ENCODE peak calls at places on chromosomes 1 and 21, in six cellular contexts. One of them, this sample, is unnamed.

GRCh38 chr1:116260621-116261020 is 112.4 kb upstream of the ATP1A1 start:
- DNase-seq in stimulated activated CD4-positive, alpha-beta T cell treated with anti-CD3 and anti-CD28 coated beads, Interleukin-1b, Interleukin-23, amount 100 ng/mL, for 1 hour: no peak
- DNase-seq in activated CD8-positive, alpha-beta memory T cell treated with anti-CD3 and anti-CD28 coated beads for 1 hour: no peak
- DNase-seq in activated T-helper 1 cell treated with anti-CD3 and anti-CD28 coated beads, Interleukin-12 subunit alpha, Interleukin-12 subunit beta, Interleukin-2, Interleukin-4 antibody, amounts not matched to agents 30 ng/mL and 10 ng/mL and 1 ng/mL, durations not matched to agents 14 hours and 24 hours and 36 hours: no peak
- DNase-seq in hepatocyte: no peak
- DNase-seq in iPS DF 19.7: no peak
- DNase-seq in this sample: no peak

GRCh38 chr1:12063141-12064072 is at the start of gene TNFRSF8:
- DNase-seq in activated CD8-positive, alpha-beta memory T cell treated with anti-CD3 and anti-CD28 coated beads for 1 hour: peak; percentile 8
- DNase-seq in stimulated activated CD4-positive, alpha-beta T cell treated with anti-CD3 and anti-CD28 coated beads, Interleukin-1b, Interleukin-23, amount 100 ng/mL, for 1 hour: peak; percentile 21
- DNase-seq in iPS DF 19.7: no peak
- DNase-seq in activated T-helper 1 cell treated with anti-CD3 and anti-CD28 coated beads, Interleukin-12 subunit alpha, Interleukin-12 subunit beta, Interleukin-2, Interleukin-4 antibody, amounts not matched to agents 30 ng/mL and 10 ng/mL and 1 ng/mL, durations not matched to agents 14 hours and 24 hours and 36 hours: no peak
- DNase-seq in hepatocyte: no peak
- DNase-seq in this sample: peak; percentile 62

GRCh38 chr1:56557746-56558145 is 21.6 kb downstream of the PLPP3 start:
- DNase-seq in activated CD8-positive, alpha-beta memory T cell treated with anti-CD3 and anti-CD28 coated beads for 1 hour: no peak
- DNase-seq in activated T-helper 1 cell treated with anti-CD3 and anti-CD28 coated beads, Interleukin-12 subunit alpha, Interleukin-12 subunit beta, Interleukin-2, Interleukin-4 antibody, amounts not matched to agents 30 ng/mL and 10 ng/mL and 1 ng/mL, durations not matched to agents 14 hours and 24 hours and 36 hours: no peak
- DNase-seq in hepatocyte: no peak
- DNase-seq in stimulated activated CD4-positive, alpha-beta T cell treated with anti-CD3 and anti-CD28 coated beads, Interleukin-1b, Interleukin-23, amount 100 ng/mL, for 1 hour: no peak
- DNase-seq in iPS DF 19.7: no peak
- DNase-seq in this sample: no peak

GRCh38 chr1:227910506-227910905 is 37.2 kb downstream of the WNT9A start:
- DNase-seq in iPS DF 19.7: no peak
- DNase-seq in activated CD8-positive, alpha-beta memory T cell treated with anti-CD3 and anti-CD28 coated beads for 1 hour: no peak
- DNase-seq in stimulated activated CD4-positive, alpha-beta T cell treated with anti-CD3 and anti-CD28 coated beads, Interleukin-1b, Interleukin-23, amount 100 ng/mL, for 1 hour: no peak
- DNase-seq in hepatocyte: no peak
- DNase-seq in activated T-helper 1 cell treated with anti-CD3 and anti-CD28 coated beads, Interleukin-12 subunit alpha, Interleukin-12 subunit beta, Interleukin-2, Interleukin-4 antibody, amounts not matched to agents 30 ng/mL and 10 ng/mL and 1 ng/mL, durations not matched to agents 14 hours and 24 hours and 36 hours: no peak
- DNase-seq in this sample: no peak

GRCh38 chr1:11067716-11068495 is 8.1 kb upstream of the SRM start:
- DNase-seq in activated T-helper 1 cell treated with anti-CD3 and anti-CD28 coated beads, Interleukin-12 subunit alpha, Interleukin-12 subunit beta, Interleukin-2, Interleukin-4 antibody, amounts not matched to agents 30 ng/mL and 10 ng/mL and 1 ng/mL, durations not matched to agents 14 hours and 24 hours and 36 hours: no peak
- DNase-seq in hepatocyte: no peak
- DNase-seq in stimulated activated CD4-positive, alpha-beta T cell treated with anti-CD3 and anti-CD28 coated beads, Interleukin-1b, Interleukin-23, amount 100 ng/mL, for 1 hour: no peak
- DNase-seq in activated CD8-positive, alpha-beta memory T cell treated with anti-CD3 and anti-CD28 coated beads for 1 hour: no peak
- DNase-seq in iPS DF 19.7: no peak
- DNase-seq in this sample: no peak

GRCh38 chr21:34333150-34333739 is 30.6 kb upstream of the KCNE2 start:
- DNase-seq in iPS DF 19.7: no peak
- DNase-seq in hepatocyte: no peak
- DNase-seq in stimulated activated CD4-positive, alpha-beta T cell treated with anti-CD3 and anti-CD28 coated beads, Interleukin-1b, Interleukin-23, amount 100 ng/mL, for 1 hour: no peak
- DNase-seq in activated T-helper 1 cell treated with anti-CD3 and anti-CD28 coated beads, Interleukin-12 subunit alpha, Interleukin-12 subunit beta, Interleukin-2, Interleukin-4 antibody, amounts not matched to agents 30 ng/mL and 10 ng/mL and 1 ng/mL, durations not matched to agents 14 hours and 24 hours and 36 hours: no peak
- DNase-seq in activated CD8-positive, alpha-beta memory T cell treated with anti-CD3 and anti-CD28 coated beads for 1 hour: no peak
- DNase-seq in this sample: no peak

GRCh38 chr1:62321438-62321837 is 2.2 kb upstream of the KANK4 start:
- DNase-seq in hepatocyte: peak; percentile 75
- DNase-seq in iPS DF 19.7: no peak
- DNase-seq in stimulated activated CD4-positive, alpha-beta T cell treated with anti-CD3 and anti-CD28 coated beads, Interleukin-1b, Interleukin-23, amount 100 ng/mL, for 1 hour: no peak
- DNase-seq in activated T-helper 1 cell treated with anti-CD3 and anti-CD28 coated beads, Interleukin-12 subunit alpha, Interleukin-12 subunit beta, Interleukin-2, Interleukin-4 antibody, amounts not matched to agents 30 ng/mL and 10 ng/mL and 1 ng/mL, durations not matched to agents 14 hours and 24 hours and 36 hours: no peak
- DNase-seq in activated CD8-positive, alpha-beta memory T cell treated with anti-CD3 and anti-CD28 coated beads for 1 hour: no peak
- DNase-seq in this sample: no peak

GRCh38 chr1:54350360-54350759 is 55.8 kb downstream of the SSBP3 start:
- DNase-seq in activated CD8-positive, alpha-beta memory T cell treated with anti-CD3 and anti-CD28 coated beads for 1 hour: no peak
- DNase-seq in hepatocyte: no peak
- DNase-seq in stimulated activated CD4-positive, alpha-beta T cell treated with anti-CD3 and anti-CD28 coated beads, Interleukin-1b, Interleukin-23, amount 100 ng/mL, for 1 hour: no peak
- DNase-seq in iPS DF 19.7: no peak
- DNase-seq in activated T-helper 1 cell treated with anti-CD3 and anti-CD28 coated beads, Interleukin-12 subunit alpha, Interleukin-12 subunit beta, Interleukin-2, Interleukin-4 antibody, amounts not matched to agents 30 ng/mL and 10 ng/mL and 1 ng/mL, durations not matched to agents 14 hours and 24 hours and 36 hours: no peak
- DNase-seq in this sample: no peak

GRCh38 chr1:219660666-219661463 is 48.0 kb upstream of the ZC3H11B start:
- DNase-seq in activated T-helper 1 cell treated with anti-CD3 and anti-CD28 coated beads, Interleukin-12 subunit alpha, Interleukin-12 subunit beta, Interleukin-2, Interleukin-4 antibody, amounts not matched to agents 30 ng/mL and 10 ng/mL and 1 ng/mL, durations not matched to agents 14 hours and 24 hours and 36 hours: peak; percentile 20
- DNase-seq in iPS DF 19.7: peak; percentile 69
- DNase-seq in hepatocyte: peak; percentile 92
- DNase-seq in stimulated activated CD4-positive, alpha-beta T cell treated with anti-CD3 and anti-CD28 coated beads, Interleukin-1b, Interleukin-23, amount 100 ng/mL, for 1 hour: no peak
- DNase-seq in activated CD8-positive, alpha-beta memory T cell treated with anti-CD3 and anti-CD28 coated beads for 1 hour: no peak
- DNase-seq in this sample: peak; percentile 45

GRCh38 chr1:219568728-219569127 is 44.2 kb downstream of the ZC3H11B start:
- DNase-seq in activated T-helper 1 cell treated with anti-CD3 and anti-CD28 coated beads, Interleukin-12 subunit alpha, Interleukin-12 subunit beta, Interleukin-2, Interleukin-4 antibody, amounts not matched to agents 30 ng/mL and 10 ng/mL and 1 ng/mL, durations not matched to agents 14 hours and 24 hours and 36 hours: no peak
- DNase-seq in iPS DF 19.7: no peak
- DNase-seq in activated CD8-positive, alpha-beta memory T cell treated with anti-CD3 and anti-CD28 coated beads for 1 hour: no peak
- DNase-seq in stimulated activated CD4-positive, alpha-beta T cell treated with anti-CD3 and anti-CD28 coated beads, Interleukin-1b, Interleukin-23, amount 100 ng/mL, for 1 hour: no peak
- DNase-seq in hepatocyte: no peak
- DNase-seq in this sample: no peak

GRCh38 chr1:220786337-220787068 is at the start of gene MTARC1:
- DNase-seq in activated CD8-positive, alpha-beta memory T cell treated with anti-CD3 and anti-CD28 coated beads for 1 hour: no peak
- DNase-seq in stimulated activated CD4-positive, alpha-beta T cell treated with anti-CD3 and anti-CD28 coated beads, Interleukin-1b, Interleukin-23, amount 100 ng/mL, for 1 hour: no peak
- DNase-seq in activated T-helper 1 cell treated with anti-CD3 and anti-CD28 coated beads, Interleukin-12 subunit alpha, Interleukin-12 subunit beta, Interleukin-2, Interleukin-4 antibody, amounts not matched to agents 30 ng/mL and 10 ng/mL and 1 ng/mL, durations not matched to agents 14 hours and 24 hours and 36 hours: no peak
- DNase-seq in hepatocyte: peak; percentile 74
- DNase-seq in iPS DF 19.7: no peak
- DNase-seq in this sample: no peak

GRCh38 chr1:183404456-183404855 is 13.7 kb downstream of the NMNAT2 start:
- DNase-seq in hepatocyte: no peak
- DNase-seq in activated CD8-positive, alpha-beta memory T cell treated with anti-CD3 and anti-CD28 coated beads for 1 hour: no peak
- DNase-seq in iPS DF 19.7: no peak
- DNase-seq in activated T-helper 1 cell treated with anti-CD3 and anti-CD28 coated beads, Interleukin-12 subunit alpha, Interleukin-12 subunit beta, Interleukin-2, Interleukin-4 antibody, amounts not matched to agents 30 ng/mL and 10 ng/mL and 1 ng/mL, durations not matched to agents 14 hours and 24 hours and 36 hours: no peak
- DNase-seq in stimulated activated CD4-positive, alpha-beta T cell treated with anti-CD3 and anti-CD28 coated beads, Interleukin-1b, Interleukin-23, amount 100 ng/mL, for 1 hour: no peak
- DNase-seq in this sample: no peak

GRCh38 chr1:5099018-5099417 is 444.6 kb downstream of the AJAP1 start:
- DNase-seq in hepatocyte: no peak
- DNase-seq in stimulated activated CD4-positive, alpha-beta T cell treated with anti-CD3 and anti-CD28 coated beads, Interleukin-1b, Interleukin-23, amount 100 ng/mL, for 1 hour: no peak
- DNase-seq in activated CD8-positive, alpha-beta memory T cell treated with anti-CD3 and anti-CD28 coated beads for 1 hour: no peak
- DNase-seq in activated T-helper 1 cell treated with anti-CD3 and anti-CD28 coated beads, Interleukin-12 subunit alpha, Interleukin-12 subunit beta, Interleukin-2, Interleukin-4 antibody, amounts not matched to agents 30 ng/mL and 10 ng/mL and 1 ng/mL, durations not matched to agents 14 hours and 24 hours and 36 hours: no peak
- DNase-seq in iPS DF 19.7: no peak
- DNase-seq in this sample: no peak

GRCh38 chr1:62530516-62531154 is 66.7 kb upstream of the ANGPTL3 start:
- DNase-seq in activated CD8-positive, alpha-beta memory T cell treated with anti-CD3 and anti-CD28 coated beads for 1 hour: no peak
- DNase-seq in stimulated activated CD4-positive, alpha-beta T cell treated with anti-CD3 and anti-CD28 coated beads, Interleukin-1b, Interleukin-23, amount 100 ng/mL, for 1 hour: no peak
- DNase-seq in iPS DF 19.7: peak; percentile 48
- DNase-seq in activated T-helper 1 cell treated with anti-CD3 and anti-CD28 coated beads, Interleukin-12 subunit alpha, Interleukin-12 subunit beta, Interleukin-2, Interleukin-4 antibody, amounts not matched to agents 30 ng/mL and 10 ng/mL and 1 ng/mL, durations not matched to agents 14 hours and 24 hours and 36 hours: no peak
- DNase-seq in hepatocyte: peak; percentile 72
- DNase-seq in this sample: no peak

GRCh38 chr1:14366361-14367018 is 232.0 kb upstream of the KAZN start:
- DNase-seq in hepatocyte: peak; percentile 56
- DNase-seq in activated T-helper 1 cell treated with anti-CD3 and anti-CD28 coated beads, Interleukin-12 subunit alpha, Interleukin-12 subunit beta, Interleukin-2, Interleukin-4 antibody, amounts not matched to agents 30 ng/mL and 10 ng/mL and 1 ng/mL, durations not matched to agents 14 hours and 24 hours and 36 hours: no peak
- DNase-seq in activated CD8-positive, alpha-beta memory T cell treated with anti-CD3 and anti-CD28 coated beads for 1 hour: no peak
- DNase-seq in stimulated activated CD4-positive, alpha-beta T cell treated with anti-CD3 and anti-CD28 coated beads, Interleukin-1b, Interleukin-23, amount 100 ng/mL, for 1 hour: no peak
- DNase-seq in iPS DF 19.7: no peak
- DNase-seq in this sample: no peak

GRCh38 chr1:218476385-218476784 is 131.2 kb downstream of the TGFB2 start:
- DNase-seq in hepatocyte: no peak
- DNase-seq in iPS DF 19.7: no peak
- DNase-seq in stimulated activated CD4-positive, alpha-beta T cell treated with anti-CD3 and anti-CD28 coated beads, Interleukin-1b, Interleukin-23, amount 100 ng/mL, for 1 hour: no peak
- DNase-seq in activated T-helper 1 cell treated with anti-CD3 and anti-CD28 coated beads, Interleukin-12 subunit alpha, Interleukin-12 subunit beta, Interleukin-2, Interleukin-4 antibody, amounts not matched to agents 30 ng/mL and 10 ng/mL and 1 ng/mL, durations not matched to agents 14 hours and 24 hours and 36 hours: no peak
- DNase-seq in activated CD8-positive, alpha-beta memory T cell treated with anti-CD3 and anti-CD28 coated beads for 1 hour: no peak
- DNase-seq in this sample: no peak

GRCh38 chr1:234875953-234876814 is 252.5 kb downstream of the TOMM20 start:
- DNase-seq in activated T-helper 1 cell treated with anti-CD3 and anti-CD28 coated beads, Interleukin-12 subunit alpha, Interleukin-12 subunit beta, Interleukin-2, Interleukin-4 antibody, amounts not matched to agents 30 ng/mL and 10 ng/mL and 1 ng/mL, durations not matched to agents 14 hours and 24 hours and 36 hours: no peak
- DNase-seq in stimulated activated CD4-positive, alpha-beta T cell treated with anti-CD3 and anti-CD28 coated beads, Interleukin-1b, Interleukin-23, amount 100 ng/mL, for 1 hour: no peak
- DNase-seq in activated CD8-positive, alpha-beta memory T cell treated with anti-CD3 and anti-CD28 coated beads for 1 hour: no peak
- DNase-seq in hepatocyte: peak; percentile 85
- DNase-seq in iPS DF 19.7: no peak
- DNase-seq in this sample: peak; percentile 85

GRCh38 chr1:202811296-202812175 is 782 bp downstream of the PCAT6 start:
- DNase-seq in activated T-helper 1 cell treated with anti-CD3 and anti-CD28 coated beads, Interleukin-12 subunit alpha, Interleukin-12 subunit beta, Interleukin-2, Interleukin-4 antibody, amounts not matched to agents 30 ng/mL and 10 ng/mL and 1 ng/mL, durations not matched to agents 14 hours and 24 hours and 36 hours: no peak
- DNase-seq in activated CD8-positive, alpha-beta memory T cell treated with anti-CD3 and anti-CD28 coated beads for 1 hour: no peak
- DNase-seq in iPS DF 19.7: no peak
- DNase-seq in stimulated activated CD4-positive, alpha-beta T cell treated with anti-CD3 and anti-CD28 coated beads, Interleukin-1b, Interleukin-23, amount 100 ng/mL, for 1 hour: no peak
- DNase-seq in hepatocyte: peak; percentile 54
- DNase-seq in this sample: no peak

GRCh38 chr1:16978589-16979474 is 1.6 kb downstream of the MFAP2 start:
- DNase-seq in iPS DF 19.7: no peak
- DNase-seq in hepatocyte: peak; percentile 75
- DNase-seq in activated CD8-positive, alpha-beta memory T cell treated with anti-CD3 and anti-CD28 coated beads for 1 hour: no peak
- DNase-seq in activated T-helper 1 cell treated with anti-CD3 and anti-CD28 coated beads, Interleukin-12 subunit alpha, Interleukin-12 subunit beta, Interleukin-2, Interleukin-4 antibody, amounts not matched to agents 30 ng/mL and 10 ng/mL and 1 ng/mL, durations not matched to agents 14 hours and 24 hours and 36 hours: no peak
- DNase-seq in stimulated activated CD4-positive, alpha-beta T cell treated with anti-CD3 and anti-CD28 coated beads, Interleukin-1b, Interleukin-23, amount 100 ng/mL, for 1 hour: no peak
- DNase-seq in this sample: no peak

GRCh38 chr1:233547726-233548125 is 66.2 kb upstream of the KCNK1 start:
- DNase-seq in activated CD8-positive, alpha-beta memory T cell treated with anti-CD3 and anti-CD28 coated beads for 1 hour: no peak
- DNase-seq in iPS DF 19.7: no peak
- DNase-seq in stimulated activated CD4-positive, alpha-beta T cell treated with anti-CD3 and anti-CD28 coated beads, Interleukin-1b, Interleukin-23, amount 100 ng/mL, for 1 hour: no peak
- DNase-seq in hepatocyte: no peak
- DNase-seq in activated T-helper 1 cell treated with anti-CD3 and anti-CD28 coated beads, Interleukin-12 subunit alpha, Interleukin-12 subunit beta, Interleukin-2, Interleukin-4 antibody, amounts not matched to agents 30 ng/mL and 10 ng/mL and 1 ng/mL, durations not matched to agents 14 hours and 24 hours and 36 hours: no peak
- DNase-seq in this sample: no peak

GRCh38 chr1:172778461-172779455 is 119.9 kb downstream of the FASLG start:
- DNase-seq in stimulated activated CD4-positive, alpha-beta T cell treated with anti-CD3 and anti-CD28 coated beads, Interleukin-1b, Interleukin-23, amount 100 ng/mL, for 1 hour: no peak
- DNase-seq in activated T-helper 1 cell treated with anti-CD3 and anti-CD28 coated beads, Interleukin-12 subunit alpha, Interleukin-12 subunit beta, Interleukin-2, Interleukin-4 antibody, amounts not matched to agents 30 ng/mL and 10 ng/mL and 1 ng/mL, durations not matched to agents 14 hours and 24 hours and 36 hours: no peak
- DNase-seq in hepatocyte: peak; percentile 11
- DNase-seq in iPS DF 19.7: no peak
- DNase-seq in activated CD8-positive, alpha-beta memory T cell treated with anti-CD3 and anti-CD28 coated beads for 1 hour: no peak
- DNase-seq in this sample: no peak

GRCh38 chr1:234898455-234899033 is 230.1 kb downstream of the TOMM20 start:
- DNase-seq in stimulated activated CD4-positive, alpha-beta T cell treated with anti-CD3 and anti-CD28 coated beads, Interleukin-1b, Interleukin-23, amount 100 ng/mL, for 1 hour: no peak
- DNase-seq in activated CD8-positive, alpha-beta memory T cell treated with anti-CD3 and anti-CD28 coated beads for 1 hour: no peak
- DNase-seq in hepatocyte: no peak
- DNase-seq in iPS DF 19.7: no peak
- DNase-seq in activated T-helper 1 cell treated with anti-CD3 and anti-CD28 coated beads, Interleukin-12 subunit alpha, Interleukin-12 subunit beta, Interleukin-2, Interleukin-4 antibody, amounts not matched to agents 30 ng/mL and 10 ng/mL and 1 ng/mL, durations not matched to agents 14 hours and 24 hours and 36 hours: no peak
- DNase-seq in this sample: no peak

GRCh38 chr1:77424236-77424635 is 142.4 kb downstream of the AK5 start:
- DNase-seq in stimulated activated CD4-positive, alpha-beta T cell treated with anti-CD3 and anti-CD28 coated beads, Interleukin-1b, Interleukin-23, amount 100 ng/mL, for 1 hour: no peak
- DNase-seq in iPS DF 19.7: no peak
- DNase-seq in hepatocyte: no peak
- DNase-seq in activated CD8-positive, alpha-beta memory T cell treated with anti-CD3 and anti-CD28 coated beads for 1 hour: no peak
- DNase-seq in activated T-helper 1 cell treated with anti-CD3 and anti-CD28 coated beads, Interleukin-12 subunit alpha, Interleukin-12 subunit beta, Interleukin-2, Interleukin-4 antibody, amounts not matched to agents 30 ng/mL and 10 ng/mL and 1 ng/mL, durations not matched to agents 14 hours and 24 hours and 36 hours: no peak
- DNase-seq in this sample: no peak

GRCh38 chr1:228014235-228014930 is 7.6 kb downstream of the WNT3A start:
- DNase-seq in activated CD8-positive, alpha-beta memory T cell treated with anti-CD3 and anti-CD28 coated beads for 1 hour: no peak
- DNase-seq in hepatocyte: peak; percentile 17
- DNase-seq in stimulated activated CD4-positive, alpha-beta T cell treated with anti-CD3 and anti-CD28 coated beads, Interleukin-1b, Interleukin-23, amount 100 ng/mL, for 1 hour: no peak
- DNase-seq in iPS DF 19.7: no peak
- DNase-seq in activated T-helper 1 cell treated with anti-CD3 and anti-CD28 coated beads, Interleukin-12 subunit alpha, Interleukin-12 subunit beta, Interleukin-2, Interleukin-4 antibody, amounts not matched to agents 30 ng/mL and 10 ng/mL and 1 ng/mL, durations not matched to agents 14 hours and 24 hours and 36 hours: no peak
- DNase-seq in this sample: no peak

GRCh38 chr1:32767156-32767555 is 50.0 kb downstream of the YARS1 start:
- DNase-seq in stimulated activated CD4-positive, alpha-beta T cell treated with anti-CD3 and anti-CD28 coated beads, Interleukin-1b, Interleukin-23, amount 100 ng/mL, for 1 hour: no peak
- DNase-seq in activated T-helper 1 cell treated with anti-CD3 and anti-CD28 coated beads, Interleukin-12 subunit alpha, Interleukin-12 subunit beta, Interleukin-2, Interleukin-4 antibody, amounts not matched to agents 30 ng/mL and 10 ng/mL and 1 ng/mL, durations not matched to agents 14 hours and 24 hours and 36 hours: no peak
- DNase-seq in activated CD8-positive, alpha-beta memory T cell treated with anti-CD3 and anti-CD28 coated beads for 1 hour: no peak
- DNase-seq in hepatocyte: no peak
- DNase-seq in iPS DF 19.7: no peak
- DNase-seq in this sample: no peak

GRCh38 chr1:104855550-104855949 is 1105.9 kb downstream of the AMY1C start:
- DNase-seq in hepatocyte: no peak
- DNase-seq in activated T-helper 1 cell treated with anti-CD3 and anti-CD28 coated beads, Interleukin-12 subunit alpha, Interleukin-12 subunit beta, Interleukin-2, Interleukin-4 antibody, amounts not matched to agents 30 ng/mL and 10 ng/mL and 1 ng/mL, durations not matched to agents 14 hours and 24 hours and 36 hours: no peak
- DNase-seq in iPS DF 19.7: no peak
- DNase-seq in activated CD8-positive, alpha-beta memory T cell treated with anti-CD3 and anti-CD28 coated beads for 1 hour: no peak
- DNase-seq in stimulated activated CD4-positive, alpha-beta T cell treated with anti-CD3 and anti-CD28 coated beads, Interleukin-1b, Interleukin-23, amount 100 ng/mL, for 1 hour: no peak
- DNase-seq in this sample: no peak

GRCh38 chr1:88773540-88774150 is 89.6 kb downstream of the PKN2 start:
- DNase-seq in activated T-helper 1 cell treated with anti-CD3 and anti-CD28 coated beads, Interleukin-12 subunit alpha, Interleukin-12 subunit beta, Interleukin-2, Interleukin-4 antibody, amounts not matched to agents 30 ng/mL and 10 ng/mL and 1 ng/mL, durations not matched to agents 14 hours and 24 hours and 36 hours: no peak
- DNase-seq in hepatocyte: peak; percentile 56
- DNase-seq in activated CD8-positive, alpha-beta memory T cell treated with anti-CD3 and anti-CD28 coated beads for 1 hour: no peak
- DNase-seq in stimulated activated CD4-positive, alpha-beta T cell treated with anti-CD3 and anti-CD28 coated beads, Interleukin-1b, Interleukin-23, amount 100 ng/mL, for 1 hour: no peak
- DNase-seq in iPS DF 19.7: no peak
- DNase-seq in this sample: peak; percentile 6

GRCh38 chr1:72623299-72623708 is 341.0 kb upstream of the NEGR1 start:
- DNase-seq in hepatocyte: peak; percentile 72
- DNase-seq in activated T-helper 1 cell treated with anti-CD3 and anti-CD28 coated beads, Interleukin-12 subunit alpha, Interleukin-12 subunit beta, Interleukin-2, Interleukin-4 antibody, amounts not matched to agents 30 ng/mL and 10 ng/mL and 1 ng/mL, durations not matched to agents 14 hours and 24 hours and 36 hours: no peak
- DNase-seq in stimulated activated CD4-positive, alpha-beta T cell treated with anti-CD3 and anti-CD28 coated beads, Interleukin-1b, Interleukin-23, amount 100 ng/mL, for 1 hour: no peak
- DNase-seq in activated CD8-positive, alpha-beta memory T cell treated with anti-CD3 and anti-CD28 coated beads for 1 hour: no peak
- DNase-seq in iPS DF 19.7: no peak
- DNase-seq in this sample: no peak

GRCh38 chr1:24110642-24111263 is 1.2 kb downstream of the MYOM3 start:
- DNase-seq in stimulated activated CD4-positive, alpha-beta T cell treated with anti-CD3 and anti-CD28 coated beads, Interleukin-1b, Interleukin-23, amount 100 ng/mL, for 1 hour: no peak
- DNase-seq in hepatocyte: no peak
- DNase-seq in activated CD8-positive, alpha-beta memory T cell treated with anti-CD3 and anti-CD28 coated beads for 1 hour: no peak
- DNase-seq in activated T-helper 1 cell treated with anti-CD3 and anti-CD28 coated beads, Interleukin-12 subunit alpha, Interleukin-12 subunit beta, Interleukin-2, Interleukin-4 antibody, amounts not matched to agents 30 ng/mL and 10 ng/mL and 1 ng/mL, durations not matched to agents 14 hours and 24 hours and 36 hours: no peak
- DNase-seq in iPS DF 19.7: no peak
- DNase-seq in this sample: no peak

GRCh38 chr1:203968728-203969127 is 104.2 kb upstream of the SOX13 start:
- DNase-seq in iPS DF 19.7: no peak
- DNase-seq in hepatocyte: no peak
- DNase-seq in activated CD8-positive, alpha-beta memory T cell treated with anti-CD3 and anti-CD28 coated beads for 1 hour: no peak
- DNase-seq in activated T-helper 1 cell treated with anti-CD3 and anti-CD28 coated beads, Interleukin-12 subunit alpha, Interleukin-12 subunit beta, Interleukin-2, Interleukin-4 antibody, amounts not matched to agents 30 ng/mL and 10 ng/mL and 1 ng/mL, durations not matched to agents 14 hours and 24 hours and 36 hours: no peak
- DNase-seq in stimulated activated CD4-positive, alpha-beta T cell treated with anti-CD3 and anti-CD28 coated beads, Interleukin-1b, Interleukin-23, amount 100 ng/mL, for 1 hour: no peak
- DNase-seq in this sample: no peak